ENCODE peak calls at places on chromosome 13, in four cellular contexts. K, V, E and R are unnamed samples.

GRCh38 chr13:103525530-103525929 is 459.3 kb upstream of the SLC10A2 start:
- DNase-seq in K (no peak), V (no peak), E (no peak), R (no peak)

GRCh38 chr13:89550842-89551422 is 1796.6 kb upstream of the MIR17HG start:
- DNase-seq in K (no peak), V (no peak), E (no peak), R (no peak)

GRCh38 chr13:112750570-112750969 is 60.7 kb downstream of the ATP11A start:
- DNase-seq in K (no peak), V (no peak), E (peak), R (no peak)

GRCh38 chr13:21894703-21895699 is 224.1 kb downstream of the FGF9 start:
- DNase-seq in E (no peak), V (no peak), K (no peak), R (no peak)

GRCh38 chr13:62357887-62358645 is 942.4 kb upstream of the PCDH20 start:
- DNase-seq in K (peak), E (no peak), V (no peak), R (peak)

GRCh38 chr13:27536361-27537101 is 83.8 kb downstream of the LNX2 start:
- DNase-seq in E (no peak), K (no peak), V (no peak), R (no peak)

GRCh38 chr13:88434953-88435352 is 763.8 kb downstream of the SLITRK5 start:
- DNase-seq in K (no peak), E (no peak), V (no peak), R (no peak)

GRCh38 chr13:44899967-44900366 is 89.3 kb downstream of the NUFIP1 start:
- DNase-seq in E (no peak), K (no peak), V (no peak), R (no peak)

GRCh38 chr13:76667551-76667950 is 218.7 kb downstream of the KCTD12 start:
- DNase-seq in V (no peak), E (no peak), K (peak), R (peak)

GRCh38 chr13:65843314-65843731 is 1386.8 kb downstream of the PCDH9 start:
- DNase-seq in V (no peak), E (peak), K (no peak), R (no peak)

GRCh38 chr13:43159007-43159406 is 135.6 kb downstream of the DNAJC15 start:
- DNase-seq in E (no peak), V (no peak), K (peak), R (no peak)

GRCh38 chr13:111179908-111180756 is 65.0 kb downstream of the ARHGEF7 start:
- DNase-seq in E (no peak), K (no peak), V (no peak), R (no peak)

GRCh38 chr13:27534108-27534975 is 84.0 kb upstream of the MTIF3 start:
- DNase-seq in E (peak), V (no peak), K (no peak), R (no peak)

GRCh38 chr13:112891477-112892401 is 77.3 kb upstream of the MCF2L start:
- DNase-seq in E (peak), K (no peak), V (no peak), R (no peak)

GRCh38 chr13:75850915-75851314 is 214.8 kb downstream of the LMO7 start:
- DNase-seq in E (no peak), V (no peak), K (peak), R (no peak)

GRCh38 chr13:59545007-59545406 is 618.7 kb downstream of the DIAPH3 start:
- DNase-seq in K (no peak), V (no peak), E (no peak), R (peak)

GRCh38 chr13:28753208-28753892 is 34.6 kb upstream of the SLC46A3 start:
- DNase-seq in E (no peak), K (peak), V (no peak), R (peak)

GRCh38 chr13:98513837-98514236 is 63.1 kb downstream of the STK24 start:
- DNase-seq in E (no peak), V (no peak), K (no peak), R (no peak)

GRCh38 chr13:67273001-67273400 is 42.9 kb upstream of the PCDH9 start:
- DNase-seq in E (no peak), V (no peak), K (no peak), R (no peak)

GRCh38 chr13:112102243-112102642 is 35.3 kb downstream of the SOX1 start:
- DNase-seq in V (no peak), E (no peak), K (no peak), R (no peak)

GRCh38 chr13:90003566-90003965 is 1343.9 kb upstream of the MIR17HG start:
- DNase-seq in E (no peak), V (no peak), K (no peak), R (no peak)

GRCh38 chr13:26785845-26786630 is 25.5 kb upstream of the GPR12 start:
- DNase-seq in E (peak), K (no peak), V (no peak), R (no peak)

GRCh38 chr13:70087247-70087646 is 20.4 kb upstream of the ATXN8OS start:
- DNase-seq in E (no peak), V (no peak), K (no peak), R (no peak)

GRCh38 chr13:20161275-20161950 is 561 bp upstream of the GJA3 start:
- DNase-seq in K (no peak), E (peak), V (no peak), R (no peak)

GRCh38 chr13:114079601-114080536 is 52.6 kb downstream of the RASA3 start:
- DNase-seq in E (peak), V (peak), K (no peak), R (no peak)

GRCh38 chr13:26486550-26486949 is 70.9 kb upstream of the WASF3 start:
- DNase-seq in V (no peak), E (no peak), K (no peak), R (no peak)

GRCh38 chr13:43730642-43731041 is 56.1 kb downstream of the ENOX1 start:
- DNase-seq in V (no peak), K (peak), E (no peak), R (no peak)

GRCh38 chr13:68523838-68524424 is 1293.8 kb upstream of the PCDH9 start:
- DNase-seq in V (no peak), E (peak), K (no peak), R (no peak)

GRCh38 chr13:35978607-35979316 is 152.4 kb downstream of the DCLK1 start:
- DNase-seq in V (no peak), E (no peak), K (peak), R (no peak)

GRCh38 chr13:27463500-27463899 is 13.1 kb upstream of the MTIF3 start:
- DNase-seq in V (no peak), K (no peak), E (no peak), R (no peak)

GRCh38 chr13:89796196-89796595 is 1551.3 kb upstream of the MIR17HG start:
- DNase-seq in K (no peak), E (no peak), V (no peak), R (no peak)

GRCh38 chr13:99995503-99996176 is 14.1 kb downstream of the ZIC2 start:
- DNase-seq in V (no peak), E (no peak), K (no peak), R (no peak)

GRCh38 chr13:82905071-82905470 is 977.2 kb downstream of the SLITRK1 start:
- DNase-seq in E (no peak), K (no peak), V (no peak), R (no peak)

GRCh38 chr13:47598340-47598911 is 402.6 kb downstream of the SUCLA2 start:
- DNase-seq in V (no peak), K (no peak), E (no peak), R (no peak)
- TF ChIP-seq CTCF in V (peak), K (peak), E (no peak), R (peak)

DNA sequence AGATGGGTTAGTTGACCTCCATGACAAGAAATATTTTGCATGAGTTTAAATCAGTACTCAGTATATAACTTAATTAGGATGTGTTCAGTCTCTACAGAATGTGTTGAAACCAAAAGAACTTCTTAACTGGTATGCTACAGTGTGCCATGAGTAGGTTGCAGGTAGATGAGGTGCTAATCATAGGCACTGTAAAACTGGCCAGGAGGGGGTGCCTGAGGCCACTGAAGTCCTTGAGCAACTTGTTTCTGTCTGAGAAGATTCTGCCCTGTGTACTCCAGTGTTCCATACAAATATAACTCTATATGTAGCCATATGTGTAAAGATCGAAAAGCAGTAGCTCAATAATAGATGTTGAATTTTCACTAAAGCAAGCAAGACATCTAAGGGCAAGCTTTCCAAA is 549.2 kb upstream of the KLF12 start:
- DNase-seq in K (no peak), V (no peak), E (no peak), R (no peak)
- TF ChIP-seq CTCF in K (peak), V (no peak), E (no peak), R (no peak)

GRCh38 chr13:40558656-40559055 is 107.8 kb downstream of the FOXO1 start:
- DNase-seq in K (no peak), V (no peak), E (no peak), R (no peak)

GRCh38 chr13:40564342-40564997 is 102.0 kb downstream of the FOXO1 start:
- DNase-seq in E (no peak), K (no peak), V (no peak), R (no peak)

GRCh38 chr13:40562975-40563349 is 103.5 kb downstream of the FOXO1 start:
- DNase-seq in K (no peak), E (peak), V (no peak), R (no peak)

GRCh38 chr13:40563350-40564125 is 102.9 kb downstream of the FOXO1 start:
- DNase-seq in E (no peak), V (no peak), K (no peak), R (no peak)

GRCh38 chr13:40559915-40560314 is 106.5 kb downstream of the FOXO1 start:
- DNase-seq in V (no peak), E (no peak), K (no peak), R (no peak)
- TF ChIP-seq CTCF in V (no peak), E (no peak), K (no peak), R (no peak)

GRCh38 chr13:63463782-63464610 is 2048.3 kb upstream of the PCDH20 start:
- DNase-seq in E (no peak), K (no peak), V (no peak), R (peak)
- TF ChIP-seq CTCF in E (no peak), K (no peak), V (no peak), R (no peak)

GRCh38 chr13:34044660-34045080 is 226.7 kb downstream of the RFC3 start:
- DNase-seq in E (no peak), K (peak), V (no peak), R (no peak)
- TF ChIP-seq CTCF in E (no peak), K (no peak), V (no peak), R (no peak)

DNA sequence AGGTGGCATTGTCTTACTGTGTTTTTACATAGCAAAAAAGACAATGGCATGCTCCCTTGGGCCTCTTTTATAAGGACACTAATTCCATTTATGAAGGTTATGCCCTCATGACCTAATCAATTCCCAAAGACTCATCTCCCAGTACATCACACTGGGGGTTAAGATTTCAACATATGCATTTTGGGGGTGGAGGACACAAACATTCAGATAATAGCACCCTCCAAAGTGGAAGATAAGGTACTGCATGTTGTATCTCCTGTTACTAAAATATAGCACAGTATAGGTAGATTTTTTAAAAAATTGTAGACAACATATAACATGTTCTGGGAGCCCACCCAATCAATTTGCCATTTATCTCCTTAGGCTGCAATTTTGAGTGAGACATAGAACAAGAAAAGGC is 221.2 kb downstream of the LIG4 start:
- DNase-seq in K (no peak), V (no peak), E (no peak), R (no peak)
- TF ChIP-seq CTCF in K (no peak), V (no peak), E (no peak), R (no peak)

GRCh38 chr13:110109140-110109783 is 197.7 kb downstream of the COL4A1 start:
- DNase-seq in V (no peak), K (no peak), E (no peak), R (no peak)
- TF ChIP-seq CTCF in V (peak), K (no peak), E (no peak), R (no peak)

DNA sequence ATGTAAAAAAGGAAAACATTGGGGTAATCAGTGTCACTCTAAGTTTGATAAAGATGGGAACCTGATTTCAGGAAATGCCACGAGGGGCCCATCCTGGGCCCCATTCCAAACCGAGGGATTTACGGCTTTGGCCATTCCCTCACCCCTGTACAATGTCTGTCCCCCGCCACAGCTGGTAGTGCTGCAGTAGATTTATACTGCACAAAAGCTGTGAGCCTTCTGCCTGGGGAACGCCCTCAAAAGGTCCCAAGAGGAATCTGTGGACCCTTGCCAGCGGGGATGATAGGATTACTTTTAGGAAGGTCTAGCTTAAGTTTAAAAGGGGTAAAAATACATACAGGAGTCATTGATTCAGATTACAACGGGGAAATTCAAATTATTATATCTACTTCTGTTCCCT is 173.3 kb upstream of the SGCG start:
- DNase-seq in V (no peak), K (no peak), E (no peak), R (no peak)
- TF ChIP-seq CTCF in V (no peak), K (no peak), E (no peak), R (no peak)

GRCh38 chr13:31160857-31161582 is 684 bp downstream of the HSPH1 start:
- DNase-seq in K (peak), E (peak), V (peak), R (peak)

GRCh38 chr13:31162151-31163008 is 676 bp upstream of the HSPH1 start:
- DNase-seq in K (peak), V (peak), E (peak), R (peak)

GRCh38 chr13:31159306-31159705 is 2.4 kb downstream of the HSPH1 start:
- DNase-seq in E (no peak), K (no peak), V (no peak), R (no peak)

GRCh38 chr13:31166591-31166990 is 4.9 kb upstream of the HSPH1 start:
- DNase-seq in K (no peak), E (no peak), V (no peak), R (no peak)

DNA sequence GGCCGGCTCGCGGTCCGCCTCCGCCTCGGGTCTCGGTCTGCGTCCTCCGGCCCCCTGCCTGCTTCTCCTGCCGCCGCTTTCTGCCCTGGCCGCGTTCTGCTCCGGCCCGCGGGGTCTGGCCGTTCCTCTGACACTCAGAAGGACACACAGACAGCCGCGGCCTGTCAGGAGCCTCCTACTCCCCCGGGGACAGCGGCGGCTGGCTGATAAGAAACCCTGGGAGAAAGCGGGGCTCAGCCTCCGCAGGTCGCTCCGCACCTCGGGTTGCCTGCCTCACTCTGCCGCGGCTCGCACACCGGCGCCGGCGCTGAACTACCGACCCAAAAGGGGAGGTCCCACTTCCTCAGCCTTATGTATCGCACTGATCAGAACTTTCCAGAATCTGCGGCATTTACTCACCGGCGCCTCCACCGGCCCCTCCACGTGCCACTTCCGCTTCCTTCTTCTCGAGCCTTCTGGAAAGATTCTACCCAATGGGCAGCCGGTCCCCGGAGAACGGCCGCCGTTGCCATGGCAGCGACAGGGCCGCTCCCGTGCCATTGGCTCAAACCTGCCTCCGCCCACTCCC is at the start of gene HSPH1:
- DNase-seq in E (peak), V (peak), K (peak), R (peak)
- TF ChIP-seq CTCF in E (peak), V (no peak), K (peak), R (peak)